ENCODE peak calls at places on chromosome 14, in four cellular contexts. W is HFFc6, D is neural crest cell, O is ovary. F is an unnamed sample.

GRCh38 chr14:51335521-51335920 is 95.5 kb downstream of the TMX1 start:
- DNase-seq in D (no peak), W (no peak), O (peak), F (no peak)

GRCh38 chr14:101110729-101111619 is 207.5 kb upstream of the RTL1 start:
- DNase-seq in O (no peak), W (no peak), D (peak), F (no peak)

GRCh38 chr14:104600141-104600643 is 4.4 kb downstream of the TMEM179 start:
- DNase-seq in O (no peak), W (peak), D (no peak), F (peak)

GRCh38 chr14:94046696-94047250 is 20.6 kb downstream of the OTUB2 start:
- DNase-seq in W (no peak), O (no peak), D (no peak), F (no peak)

GRCh38 chr14:36212577-36212976 is 36.1 kb upstream of the PTCSC3 start:
- DNase-seq in D (no peak), W (no peak), O (no peak), F (no peak)

GRCh38 chr14:98956181-98956580 is 315.8 kb downstream of the BCL11B start:
- DNase-seq in W (no peak), O (no peak), D (no peak), F (no peak)

GRCh38 chr14:106586098-106586704 is 1059.8 kb downstream of the TMEM121 start:
- DNase-seq in O (no peak), D (no peak), W (no peak), F (no peak)

GRCh38 chr14:35201066-35201465 is 78.7 kb downstream of the PRORP start:
- DNase-seq in D (no peak), W (no peak), O (no peak), F (no peak)

GRCh38 chr14:100800041-100800440 is 25.9 kb upstream of the MEG3 start:
- DNase-seq in O (no peak), D (no peak), W (no peak), F (no peak)

GRCh38 chr14:103281496-103282231 is 52.4 kb upstream of the EIF5 start:
- DNase-seq in O (peak), D (peak), W (peak), F (peak)

GRCh38 chr14:32078794-32079663 is 1.9 kb downstream of the ARHGAP5 start:
- DNase-seq in D (no peak), W (peak), O (no peak), F (peak)

GRCh38 chr14:84961637-84962036 is 568.3 kb upstream of the FLRT2 start:
- DNase-seq in D (no peak), O (no peak), W (no peak), F (no peak)

GRCh38 chr14:92937229-92937937 is 14.4 kb downstream of the CHGA start:
- DNase-seq in D (no peak), W (no peak), O (no peak), F (no peak)

GRCh38 chr14:95228240-95228639 is 70.9 kb upstream of the DICER1 start:
- DNase-seq in O (no peak), W (no peak), D (no peak), F (no peak)

GRCh38 chr14:76121089-76121748 is 30.5 kb upstream of the GPATCH2L start:
- DNase-seq in W (no peak), D (no peak), O (no peak), F (no peak)

GRCh38 chr14:65286443-65286842 is 126.1 kb upstream of the FUT8 start:
- DNase-seq in D (no peak), W (no peak), O (no peak), F (no peak)

GRCh38 chr14:75413013-75413412 is 14.8 kb upstream of the JDP2 start:
- DNase-seq in W (no peak), D (no peak), O (no peak), F (no peak)

GRCh38 chr14:95531473-95531872 is 3.4 kb upstream of the GLRX5 start:
- DNase-seq in D (no peak), O (no peak), W (peak), F (peak)

GRCh38 chr14:104436047-104436531 is 143.5 kb upstream of the C14orf180 start:
- DNase-seq in D (no peak), O (peak), W (no peak), F (no peak)

GRCh38 chr14:76531821-76532318 is 155.9 kb downstream of the ESRRB start:
- DNase-seq in D (no peak), O (no peak), W (no peak), F (no peak)

GRCh38 chr14:91835920-91836843 is 31.2 kb downstream of the TC2N start:
- DNase-seq in O (peak), W (no peak), D (peak), F (no peak)

GRCh38 chr14:60616326-60617044 is 32.8 kb downstream of the SIX1 start:
- DNase-seq in W (no peak), D (no peak), O (no peak), F (no peak)

GRCh38 chr14:24982472-24983155 is 67.3 kb downstream of the STXBP6 start:
- DNase-seq in O (no peak), W (peak), D (no peak), F (peak)

GRCh38 chr14:71116206-71117122 is 209.2 kb downstream of the PCNX1 start:
- DNase-seq in W (no peak), O (no peak), D (no peak), F (no peak)

GRCh38 chr14:92037989-92038388 is 1.9 kb downstream of the TRIP11 start:
- DNase-seq in W (no peak), D (no peak), O (no peak), F (no peak)

GRCh38 chr14:104712881-104713734 is 10.9 kb upstream of the ADSS1 start:
- DNase-seq in D (no peak), W (no peak), O (no peak), F (no peak)

GRCh38 chr14:70567791-70568190 is 32.7 kb downstream of the MED6 start:
- DNase-seq in D (peak), O (no peak), W (peak), F (peak)

GRCh38 chr14:91570021-91570420 is 59.9 kb upstream of the PPP4R3A start:
- DNase-seq in O (no peak), W (no peak), D (no peak), F (no peak)

DNA sequence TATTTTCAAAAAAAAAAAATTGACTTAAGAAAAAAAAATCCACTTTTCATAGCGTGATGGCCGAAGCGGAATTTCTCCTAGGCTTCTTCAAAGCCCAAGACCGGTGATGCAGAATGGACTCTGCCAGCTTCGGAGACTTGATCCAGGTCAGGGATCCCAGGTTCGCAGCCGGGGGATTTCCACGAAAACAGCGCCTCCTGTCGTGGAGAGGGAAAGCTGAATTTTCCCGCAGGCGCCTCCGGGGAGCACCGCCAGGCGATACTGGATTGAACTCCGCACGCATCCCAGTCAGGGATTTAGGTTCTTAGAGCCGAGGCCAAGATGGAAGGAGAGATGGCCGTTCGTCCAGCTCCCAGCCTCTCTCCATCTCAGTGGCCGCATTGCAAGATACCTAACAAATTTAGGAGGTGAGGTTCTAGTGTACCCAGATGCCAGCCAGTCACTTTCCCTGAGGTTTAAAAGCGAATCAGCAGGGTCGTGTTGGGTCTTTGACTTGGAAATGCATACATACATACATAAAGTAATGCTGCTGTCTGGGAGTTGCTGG is 2.2 kb downstream of the TTC6 start:
- DNase-seq in W (no peak), O (no peak), D (no peak), F (no peak)
- TF ChIP-seq CTCF in W (peak), O (no peak), D (peak), F (peak)

GRCh38 chr14:21057803-21058675 is at the start of gene RNASE8:
- DNase-seq in W (peak), O (no peak), D (no peak), F (peak)

GRCh38 chr14:21059842-21060589 is 2.4 kb downstream of the RNASE8 start:
- DNase-seq in W (no peak), D (no peak), O (no peak), F (no peak)

GRCh38 chr14:21056520-21057163 is 980 bp upstream of the RNASE8 start:
- DNase-seq in D (no peak), W (peak), O (no peak), F (peak)

GRCh38 chr14:21060590-21061346 is 3.1 kb downstream of the RNASE8 start:
- DNase-seq in W (no peak), O (no peak), D (no peak), F (no peak)

DNA sequence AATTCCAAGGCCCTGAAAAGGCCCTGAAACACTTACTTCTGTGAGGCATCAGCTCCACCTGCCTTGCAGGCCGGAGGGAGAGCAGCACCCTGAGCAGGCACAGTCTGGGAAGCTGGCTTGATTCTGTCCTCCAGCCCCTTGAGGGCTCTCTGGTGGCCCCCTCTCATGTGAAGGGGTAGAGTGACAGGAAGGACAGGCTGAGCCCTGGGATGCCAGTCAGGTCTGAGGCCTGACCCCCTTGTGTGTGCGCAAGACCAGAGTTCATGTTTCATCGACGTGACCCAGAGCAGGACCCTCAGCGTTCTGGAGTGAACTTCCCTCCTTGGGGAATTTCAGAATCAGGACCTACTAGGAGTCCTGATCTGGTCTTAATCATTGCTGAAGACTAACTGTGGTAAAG is 1.3 kb downstream of the RNASE8 start:
- DNase-seq in W (no peak), O (no peak), D (no peak), F (no peak)
- TF ChIP-seq CTCF in W (no peak), O (no peak), D (no peak), F (no peak)

GRCh38 chr14:53295985-53296582 is 143.0 kb upstream of the DDHD1 start:
- DNase-seq in D (peak), O (no peak), W (peak), F (no peak)
- TF ChIP-seq CTCF in D (peak), O (peak), W (peak), F (peak)

DNA sequence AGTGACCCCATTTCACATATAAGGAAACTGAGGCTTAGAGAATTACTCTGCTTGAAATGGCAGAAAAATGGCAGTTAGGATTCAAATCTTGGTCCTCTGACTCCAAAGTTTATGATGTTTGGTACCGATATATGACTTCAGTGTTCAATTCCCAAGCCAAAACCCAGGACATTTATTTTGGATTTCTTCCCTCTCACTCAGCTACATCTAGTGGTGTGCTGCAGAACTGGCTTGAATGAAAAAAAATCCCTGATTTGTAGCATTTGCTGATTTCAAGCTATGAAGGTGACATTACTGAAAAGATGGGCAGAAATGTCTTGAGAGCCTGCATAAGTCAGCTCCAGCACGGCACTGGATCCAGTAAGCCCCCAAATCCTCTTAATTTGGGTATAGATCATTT is 106.4 kb downstream of the EFCAB11 start:
- DNase-seq in D (no peak), W (peak), O (no peak), F (peak)
- TF ChIP-seq CTCF in D (peak), W (peak), O (no peak), F (peak)

GRCh38 chr14:29927596-29928341 is at the start of gene PRKD1:
- DNase-seq in O (peak), D (peak), W (peak), F (peak)
- TF ChIP-seq CTCF in O (no peak), D (peak), W (peak), F (no peak)

DNA sequence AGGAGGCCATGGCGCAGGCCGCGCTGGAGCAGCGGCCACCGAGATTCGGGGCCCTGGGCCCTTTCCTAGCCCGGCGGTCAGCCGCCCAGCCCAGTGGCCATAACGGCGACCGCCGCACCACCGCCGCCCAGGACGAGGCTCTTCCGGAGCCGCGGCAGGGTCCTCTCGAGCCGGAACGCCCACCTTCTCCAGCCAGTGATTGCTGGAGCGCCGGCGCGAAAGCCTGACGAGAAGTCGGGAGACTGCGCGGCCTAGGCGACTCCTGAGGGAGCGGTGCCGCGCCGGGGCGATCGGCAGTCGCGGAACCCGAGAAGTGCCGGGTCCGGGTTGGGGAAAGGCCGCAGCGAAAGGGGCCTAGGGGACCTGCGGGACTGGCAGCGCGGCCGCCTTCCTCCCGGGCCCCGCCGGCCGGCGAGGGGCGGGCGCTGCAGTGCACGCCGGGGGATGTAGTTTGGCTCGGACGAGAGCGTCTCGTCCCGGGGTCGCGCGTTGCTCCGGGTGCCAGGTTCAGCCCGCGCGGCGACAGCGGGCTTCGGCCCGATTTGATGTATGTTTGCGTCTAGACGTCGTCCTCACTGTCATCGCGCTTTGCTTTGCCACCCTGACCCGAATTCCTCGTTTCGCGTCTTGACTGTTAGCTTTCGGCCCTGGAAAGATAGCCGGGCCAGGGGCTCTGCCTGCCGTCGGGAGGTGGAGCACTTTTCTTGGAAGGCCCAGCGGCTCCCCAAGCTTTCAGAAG is at the start of gene VTI1B:
- DNase-seq in D (peak), W (peak), O (peak), F (peak)
- TF ChIP-seq CTCF in D (peak), W (peak), O (no peak), F (peak)

GRCh38 chr14:63045612-63046320 is 508 bp upstream of the KCNH5 start:
- DNase-seq in D (peak), W (no peak), O (no peak), F (peak)

GRCh38 chr14:63045234-63045611 is at the start of gene KCNH5:
- DNase-seq in W (no peak), O (no peak), D (no peak), F (peak)

GRCh38 chr14:63039800-63040380 is 5.4 kb downstream of the KCNH5 start:
- DNase-seq in D (no peak), W (peak), O (no peak), F (peak)
- TF ChIP-seq CTCF in D (peak), W (peak), O (no peak), F (no peak)

GRCh38 chr14:81465507-81466228 is 65.5 kb upstream of the STON2 start:
- DNase-seq in W (no peak), O (no peak), D (no peak), F (no peak)

GRCh38 chr14:81459421-81459820 is 59.3 kb upstream of the STON2 start:
- DNase-seq in D (no peak), O (no peak), W (no peak), F (no peak)

GRCh38 chr14:81466854-81467253 is 66.7 kb upstream of the STON2 start:
- DNase-seq in D (no peak), O (no peak), W (no peak), F (no peak)

GRCh38 chr14:81459912-81460311 is 59.8 kb upstream of the STON2 start:
- DNase-seq in O (no peak), W (no peak), D (no peak), F (no peak)

GRCh38 chr14:81464253-81465001 is 64.3 kb upstream of the STON2 start:
- DNase-seq in D (peak), W (peak), O (peak), F (peak)
- TF ChIP-seq CTCF in D (peak), W (peak), O (peak), F (peak)